ENCODE peak calls at places on chromosome 1, in nine cellular contexts. E, P, H, J, N, B, F, G and X are unnamed samples.

GRCh38 chr1:169288011-169288414 is 79.6 kb downstream of the NME7 start:
- DNase-seq in E (no peak), P (no peak), H (no peak), J (no peak), N (no peak), B (peak; percentile 74), F (no peak), G (no peak), X (no peak)

GRCh38 chr1:227895828-227896685 is 51.7 kb downstream of the WNT9A start:
- DNase-seq in E (peak; percentile 74), P (peak; percentile 13), H (peak; percentile 64), J (peak; percentile 8), N (no peak), B (peak; percentile 31), F (peak; percentile 9), G (peak; percentile 24), X (no peak)

GRCh38 chr1:211648336-211648735 is 27.1 kb downstream of the NEK2 start:
- DNase-seq in E (no peak), P (peak; percentile 58), H (no peak), J (no peak), N (no peak), B (peak; percentile 59), F (no peak), G (peak; percentile 43), X (no peak)

GRCh38 chr1:149934326-149934725 is 2.4 kb downstream of the MTMR11 start:
- DNase-seq in E (no peak), P (no peak), H (no peak), J (no peak), N (no peak), B (no peak), F (no peak), G (no peak), X (no peak)

GRCh38 chr1:111406325-111406768 is 21.2 kb downstream of the OVGP1 start:
- DNase-seq in E (peak; percentile 46), P (no peak), H (no peak), J (peak; percentile 27), N (peak; percentile 59), B (peak; percentile 36), F (peak; percentile 33), G (peak; percentile 82), X (no peak)

GRCh38 chr1:68202239-68202832 is 30.0 kb downstream of the WLS start:
- DNase-seq in E (no peak), P (no peak), H (no peak), J (no peak), N (no peak), B (peak; percentile 76), F (no peak), G (no peak), X (no peak)

GRCh38 chr1:17661546-17662157 is 93.5 kb upstream of the ACTL8 start:
- DNase-seq in E (peak; percentile 30), P (peak; percentile 61), H (peak; percentile 80), J (peak; percentile 27), N (peak; percentile 26), B (peak; percentile 30), F (peak; percentile 52), G (peak; percentile 50), X (no peak)

GRCh38 chr1:101995984-101996731 is 568 bp downstream of the OLFM3 start:
- DNase-seq in E (no peak), P (no peak), H (no peak), J (no peak), N (no peak), B (no peak), F (no peak), G (no peak), X (no peak)

GRCh38 chr1:37673920-37674319 is 18.4 kb upstream of the CDCA8 start:
- DNase-seq in E (peak; percentile 45), P (no peak), H (no peak), J (no peak), N (peak; percentile 77), B (no peak), F (no peak), G (no peak), X (no peak)

GRCh38 chr1:244248426-244248825 is 197.3 kb downstream of the ZBTB18 start:
- DNase-seq in E (no peak), P (no peak), H (no peak), J (no peak), N (no peak), B (no peak), F (no peak), G (no peak), X (no peak)

GRCh38 chr1:38728176-38728908 is 131.2 kb downstream of the RRAGC start:
- DNase-seq in E (no peak), P (peak; percentile 74), H (peak; percentile 78), J (peak; percentile 59), N (no peak), B (peak; percentile 93), F (peak; percentile 66), G (peak; percentile 77), X (peak; percentile 3)

GRCh38 chr1:9211291-9211811 is 23.2 kb upstream of the H6PD start:
- DNase-seq in E (no peak), P (no peak), H (no peak), J (no peak), N (no peak), B (peak; percentile 92), F (no peak), G (no peak), X (no peak)

GRCh38 chr1:84171471-84171870 is 27.4 kb downstream of the PRKACB start:
- DNase-seq in E (no peak), P (no peak), H (no peak), J (no peak), N (no peak), B (no peak), F (no peak), G (no peak), X (no peak)
- H3K27ac ChIP-seq in E (no peak overlapping the region), P (no peak overlapping the region), H (no peak overlapping the region), J (no peak overlapping the region), N (no peak overlapping the region), B (no peak overlapping the region), F (no peak overlapping the region), G (no peak overlapping the region), X (no peak overlapping the region)

GRCh38 chr1:235709018-235709417 is 59.4 kb upstream of the GNG4 start:
- DNase-seq in E (no peak), P (no peak), H (no peak), J (no peak), N (no peak), B (no peak), F (no peak), G (no peak), X (no peak)

GRCh38 chr1:235708390-235708962 is 58.9 kb upstream of the GNG4 start:
- DNase-seq in E (no peak), P (no peak), H (no peak), J (no peak), N (no peak), B (peak; percentile 67), F (no peak), G (no peak), X (no peak)

GRCh38 chr1:235714205-235714897 is 64.8 kb upstream of the GNG4 start:
- DNase-seq in E (no peak), P (no peak), H (no peak), J (no peak), N (no peak), B (no peak), F (no peak), G (no peak), X (no peak)

GRCh38 chr1:235710665-235711064 is 61.1 kb upstream of the GNG4 start:
- DNase-seq in E (no peak), P (no peak), H (no peak), J (no peak), N (no peak), B (no peak), F (no peak), G (no peak), X (no peak)

DNA sequence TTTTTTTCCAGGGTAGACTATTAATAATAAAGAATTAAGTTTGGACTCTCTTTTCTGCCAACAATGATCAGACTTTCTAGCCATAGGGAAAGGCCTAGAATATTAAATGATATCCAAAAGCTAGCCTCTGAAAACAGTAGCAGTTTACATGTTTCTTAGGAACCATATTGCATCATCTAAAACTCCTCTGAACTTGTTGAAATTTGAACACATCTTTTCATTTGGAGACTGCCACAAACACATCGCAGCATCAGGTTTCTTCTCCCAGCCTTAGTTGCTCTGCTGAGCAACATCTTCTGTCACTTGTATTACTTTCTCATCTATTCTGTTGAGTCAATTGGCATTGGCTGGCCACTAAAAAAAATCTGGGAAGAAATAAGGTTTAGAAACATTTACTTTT is 63.2 kb upstream of the GNG4 start:
- DNase-seq in E (no peak), P (no peak), H (no peak), J (no peak), N (no peak), B (no peak), F (no peak), G (no peak), X (no peak)
- H3K4me1 ChIP-seq in E (no peaks in the 10 kb centered on the region), P (no peaks in the 10 kb centered on the region), H (no peaks in the 10 kb centered on the region), J (no peaks in the 10 kb centered on the region), N (no peaks in the 10 kb centered on the region), B (no peaks in the 10 kb centered on the region), F (no peaks in the 10 kb centered on the region), G (no peaks in the 10 kb centered on the region), X (no peaks in the 10 kb centered on the region)

GRCh38 chr1:160414836-160415235 is 14.5 kb downstream of the VANGL2 start:
- DNase-seq in E (no peak), P (no peak), H (no peak), J (no peak), N (no peak), B (no peak), F (no peak), G (no peak), X (no peak)
- H3K27ac ChIP-seq in E (no peak overlapping the region), P (no peak overlapping the region), H (no peak overlapping the region), J (no peak overlapping the region), N (no peak overlapping the region), B (no peak overlapping the region), F (no peak overlapping the region), G (no peak overlapping the region), X (no peak overlapping the region)

GRCh38 chr1:54297596-54298283 is 97.8 kb downstream of the MRPL37 start:
- DNase-seq in E (no peak), P (no peak), H (no peak), J (no peak), N (no peak), B (no peak), F (no peak), G (no peak), X (no peak)

GRCh38 chr1:54292015-54292739 is 92.2 kb downstream of the MRPL37 start:
- DNase-seq in E (no peak), P (no peak), H (peak; percentile 66), J (no peak), N (no peak), B (no peak), F (no peak), G (no peak), X (no peak)

GRCh38 chr1:54296666-54297065 is 96.7 kb downstream of the MRPL37 start:
- DNase-seq in E (no peak), P (no peak), H (no peak), J (no peak), N (no peak), B (no peak), F (no peak), G (no peak), X (no peak)

GRCh38 chr1:54291276-54292014 is 91.5 kb downstream of the MRPL37 start:
- DNase-seq in E (no peak), P (no peak), H (peak; percentile 63), J (no peak), N (no peak), B (no peak), F (no peak), G (no peak), X (no peak)

DNA sequence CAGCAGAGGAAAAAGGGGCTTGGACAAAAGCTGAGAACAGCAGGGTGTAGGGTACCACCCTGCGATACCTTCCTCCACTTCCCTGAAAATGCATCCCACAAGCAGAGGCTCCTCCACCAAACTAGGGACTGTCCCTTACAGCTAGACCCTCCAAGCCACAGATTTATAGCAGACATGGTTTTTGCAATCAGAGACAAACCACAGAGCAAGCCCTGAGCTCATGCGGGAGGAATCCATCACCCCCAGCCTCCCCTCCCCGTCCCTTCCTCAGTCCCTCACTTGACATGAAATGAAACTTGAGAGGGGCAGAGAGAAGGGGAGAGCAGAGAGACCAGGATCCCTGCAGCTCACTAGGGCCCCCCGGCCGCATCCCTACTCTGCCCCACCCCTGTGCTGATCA is 94.9 kb downstream of the MRPL37 start:
- DNase-seq in E (no peak), P (no peak), H (peak; percentile 59), J (no peak), N (no peak), B (peak; percentile 56), F (no peak), G (no peak), X (no peak)
- H3K4me1 ChIP-seq in E (peaks cover 33% of the 10 kb centered on the region), P (peaks cover 11% of the 10 kb centered on the region), H (peaks cover 100% of the 10 kb centered on the region), J (peaks cover 19% of the 10 kb centered on the region), N (peaks cover 83% of the 10 kb centered on the region), B (peaks cover 7% of the 10 kb centered on the region), F (peaks cover 33% of the 10 kb centered on the region), G (peaks cover 94% of the 10 kb centered on the region), X (peaks cover 100% of the 10 kb centered on the region)